ENCODE peak calls at places on chromosomes 3 and 15, in ten cellular contexts. R is left ventricle myocardium inferior, Z is kidney epithelial cell, N is cardiac muscle cell, A is stomach, V is AG09309, X is uterus, J is endodermal cell, M is colonic mucosa, U is astrocyte of the cerebellum. B is an unnamed sample.

GRCh38 chr3:1091276-1091675 is 1.5 kb upstream of the CNTN6 start:
- DNase-seq in R (no peak), Z (peak), N (no peak), A (no peak), V (no peak), X (no peak), J (no peak), M (no peak), U (peak), B (no peak)

GRCh38 chr3:189144645-189145044 is 27.1 kb upstream of the TPRG1 start:
- DNase-seq in R (no peak), Z (no peak), N (peak), A (no peak), V (no peak), X (peak), J (no peak), M (peak), U (no peak), B (peak)

GRCh38 chr3:51953445-51953844 is 1.7 kb upstream of the GPR62 start:
- DNase-seq in R (no peak), Z (no peak), N (peak), A (no peak), V (peak), X (no peak), J (no peak), M (no peak), U (no peak), B (peak)

GRCh38 chr3:127676456-127676855 is 3.7 kb downstream of the ABTB1 start:
- DNase-seq in R (no peak), Z (no peak), N (no peak), A (peak), V (no peak), X (no peak), J (peak), M (no peak), U (no peak), B (no peak)

GRCh38 chr15:41878355-41878699 is 15.5 kb downstream of the SPTBN5 start:
- DNase-seq in R (peak), Z (no peak), N (no peak), A (peak), V (no peak), X (no peak), J (no peak), M (no peak), U (no peak), B (no peak)

GRCh38 chr3:56303508-56303907 is 164.8 kb downstream of the ERC2 start:
- DNase-seq in R (no peak), Z (peak), N (peak), A (no peak), V (no peak), X (no peak), J (peak), M (peak), U (peak), B (peak)

GRCh38 chr3:172280406-172281051 is 167.7 kb downstream of the GHSR start:
- DNase-seq in R (no peak), Z (no peak), N (peak), A (no peak), V (no peak), X (no peak), J (no peak), M (no peak), U (peak), B (peak)

GRCh38 chr3:133572158-133573053 is 1.1 kb upstream of the CDV3 start:
- DNase-seq in R (no peak), Z (no peak), N (peak), A (no peak), V (no peak), X (no peak), J (no peak), M (no peak), U (no peak), B (peak)

GRCh38 chr3:104796556-104796955 is 570.2 kb upstream of the ALCAM start:
- DNase-seq in R (no peak), Z (no peak), N (no peak), A (no peak), V (no peak), X (no peak), J (no peak), M (no peak), U (no peak), B (no peak)

GRCh38 chr3:128381609-128382008 is 85.1 kb downstream of the DNAJB8 start:
- DNase-seq in R (no peak), Z (no peak), N (no peak), A (no peak), V (no peak), X (no peak), J (no peak), M (peak), U (no peak), B (no peak)

GRCh38 chr3:158471639-158472294 is 99.2 kb upstream of the MLF1 start:
- DNase-seq in R (no peak), Z (no peak), N (peak), A (no peak), V (peak), X (no peak), J (no peak), M (no peak), U (peak), B (peak)

GRCh38 chr15:92831459-92832229 is 68.5 kb upstream of the CHD2 start:
- DNase-seq in R (peak), Z (peak), N (peak), A (peak), V (peak), X (peak), J (peak), M (peak), U (peak), B (peak)

GRCh38 chr15:92833493-92834271 is 66.4 kb upstream of the CHD2 start:
- DNase-seq in R (no peak), Z (no peak), N (no peak), A (no peak), V (no peak), X (no peak), J (no peak), M (no peak), U (no peak), B (no peak)

GRCh38 chr15:92829875-92830274 is 70.2 kb upstream of the CHD2 start:
- DNase-seq in R (no peak), Z (no peak), N (no peak), A (no peak), V (no peak), X (no peak), J (no peak), M (no peak), U (no peak), B (no peak)

GRCh38 chr15:92832992-92833438 is 67.1 kb upstream of the CHD2 start:
- DNase-seq in R (no peak), Z (no peak), N (peak), A (no peak), V (no peak), X (no peak), J (no peak), M (no peak), U (no peak), B (no peak)
- H3K4me3 ChIP-seq in R (peak), Z (no peak), N (no peak), A (no peak), V (no peak), X (no peak), J (no peak), M (no peak), U (no peak), B (no peak)

GRCh38 chr3:125045965-125046364 is 9.8 kb downstream of the HEG1 start:
- DNase-seq in R (no peak), Z (no peak), N (peak), A (no peak), V (peak), X (no peak), J (no peak), M (no peak), U (peak), B (peak)

GRCh38 chr3:125039897-125040175 is 16.0 kb downstream of the HEG1 start:
- DNase-seq in R (no peak), Z (no peak), N (peak), A (no peak), V (no peak), X (no peak), J (no peak), M (no peak), U (no peak), B (no peak)

GRCh38 chr3:125045194-125045593 is 10.6 kb downstream of the HEG1 start:
- DNase-seq in R (no peak), Z (no peak), N (peak), A (no peak), V (no peak), X (no peak), J (peak), M (no peak), U (no peak), B (no peak)

GRCh38 chr3:125043599-125044151 is 12.1 kb downstream of the HEG1 start:
- DNase-seq in R (peak), Z (no peak), N (peak), A (peak), V (no peak), X (peak), J (peak), M (peak), U (no peak), B (no peak)

GRCh38 chr3:125042725-125043406 is 12.9 kb downstream of the HEG1 start:
- DNase-seq in R (peak), Z (no peak), N (peak), A (no peak), V (no peak), X (peak), J (peak), M (no peak), U (no peak), B (no peak)
- H3K4me3 ChIP-seq in R (peak), Z (no peak), N (no peak), A (no peak), V (peak), X (peak), J (no peak), M (no peak), U (no peak), B (no peak)

GRCh38 chr3:155631323-155632019 is 113.4 kb downstream of the PLCH1 start:
- DNase-seq in R (no peak), Z (no peak), N (peak), A (no peak), V (no peak), X (no peak), J (no peak), M (no peak), U (no peak), B (peak)
- H3K4me3 ChIP-seq in R (no peak), Z (no peak), N (no peak), A (no peak), V (no peak), X (no peak), J (no peak), M (no peak), U (no peak), B (no peak)

GRCh38 chr3:72537448-72537847 is 310.8 kb downstream of the SHQ1 start:
- DNase-seq in R (no peak), Z (no peak), N (no peak), A (no peak), V (no peak), X (no peak), J (no peak), M (no peak), U (no peak), B (no peak)
- H3K4me3 ChIP-seq in R (no peak), Z (no peak), N (no peak), A (no peak), V (no peak), X (no peak), J (no peak), M (no peak), U (no peak), B (no peak)

GRCh38 chr15:43953402-43953801 is 126.6 kb downstream of the WDR76 start:
- DNase-seq in R (no peak), Z (no peak), N (no peak), A (no peak), V (no peak), X (no peak), J (no peak), M (no peak), U (no peak), B (no peak)

GRCh38 chr15:43954181-43954621 is 127.4 kb downstream of the WDR76 start:
- DNase-seq in R (no peak), Z (no peak), N (no peak), A (no peak), V (no peak), X (no peak), J (no peak), M (no peak), U (no peak), B (peak)

GRCh38 chr15:43955140-43955539 is 128.3 kb downstream of the WDR76 start:
- DNase-seq in R (no peak), Z (no peak), N (no peak), A (no peak), V (no peak), X (no peak), J (no peak), M (no peak), U (no peak), B (no peak)

GRCh38 chr15:43948691-43949325 is 122.0 kb downstream of the WDR76 start:
- DNase-seq in R (no peak), Z (no peak), N (no peak), A (no peak), V (no peak), X (no peak), J (no peak), M (no peak), U (no peak), B (no peak)

DNA sequence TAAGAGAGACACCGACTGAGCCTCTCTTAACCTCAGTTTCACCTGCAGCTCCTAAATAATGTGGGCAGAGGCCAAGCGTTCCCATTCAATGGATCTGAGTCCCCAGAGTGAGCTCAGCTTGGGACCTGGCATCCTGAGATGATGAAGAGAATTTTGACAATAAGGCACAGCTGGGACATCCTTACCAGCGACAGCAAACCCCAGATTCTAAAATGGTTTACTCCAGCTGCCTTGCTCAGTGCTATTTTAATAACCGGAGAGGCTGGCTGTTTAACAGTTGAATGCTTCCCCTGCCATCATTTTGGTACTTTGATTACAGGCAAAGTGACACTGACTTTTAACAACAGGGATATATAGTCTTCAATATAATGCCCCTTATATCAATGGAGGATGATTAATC is 123.7 kb downstream of the WDR76 start:
- DNase-seq in R (no peak), Z (no peak), N (no peak), A (no peak), V (no peak), X (no peak), J (no peak), M (no peak), U (no peak), B (no peak)
- H3K4me3 ChIP-seq in R (no peak), Z (no peak), N (no peak), A (no peak), V (no peak), X (no peak), J (no peak), M (no peak), U (no peak), B (no peak)

GRCh38 chr15:45606413-45606812 is 19.2 kb downstream of the BLOC1S6 start:
- DNase-seq in R (no peak), Z (no peak), N (no peak), A (no peak), V (no peak), X (no peak), J (no peak), M (no peak), U (no peak), B (no peak)

GRCh38 chr15:45606841-45607240 is 19.7 kb downstream of the BLOC1S6 start:
- DNase-seq in R (no peak), Z (no peak), N (no peak), A (no peak), V (no peak), X (no peak), J (no peak), M (no peak), U (no peak), B (no peak)

GRCh38 chr15:45603881-45604280 is 16.7 kb downstream of the BLOC1S6 start:
- DNase-seq in R (no peak), Z (no peak), N (no peak), A (no peak), V (no peak), X (no peak), J (no peak), M (no peak), U (no peak), B (no peak)

DNA sequence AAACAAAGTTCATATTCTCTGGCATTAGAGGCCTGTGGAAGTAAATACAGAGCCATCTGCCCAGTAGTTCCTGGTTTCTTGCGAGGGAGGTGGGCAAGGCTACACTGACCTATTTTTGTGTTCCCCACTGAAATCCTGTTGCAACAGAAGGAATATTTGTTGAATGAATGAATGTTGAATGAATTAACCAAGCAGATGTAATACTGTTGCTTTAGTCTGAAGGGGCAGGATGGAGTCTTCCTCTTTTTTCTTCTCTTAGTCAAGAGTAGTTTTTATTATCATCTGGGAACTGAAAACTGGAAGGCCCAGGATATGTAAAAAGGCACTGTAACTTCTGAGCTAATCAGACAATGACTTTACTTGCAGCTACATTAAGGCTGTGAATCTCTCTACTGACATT is 17.1 kb downstream of the BLOC1S6 start:
- DNase-seq in R (no peak), Z (no peak), N (no peak), A (no peak), V (no peak), X (no peak), J (no peak), M (no peak), U (no peak), B (no peak)
- H3K4me3 ChIP-seq in R (no peak), Z (no peak), N (no peak), A (no peak), V (no peak), X (no peak), J (no peak), M (no peak), U (no peak), B (no peak)